ENCODE peak calls at places on chromosomes 3 and 15, in five cellular contexts. A is BE2C; J is cardiac fibroblast; P is stimulated activated CD8-positive, alpha-beta memory T cell treated with anti-CD3 and anti-CD28 coated beads, Interleukin-7, amount 100 ng/mL, for 1 hour; E is LoVo. N is an unnamed sample.

GRCh38 chr3:31981206-31982181 is at the start of the genes OSBPL10 and ZNF860:
- DNase-seq in A (peak), J (peak), P (no peak), E (peak), N (peak)

GRCh38 chr3:30596161-30596560 is 10.2 kb upstream of the TGFBR2 start:
- DNase-seq in A (peak), J (no peak), P (no peak), E (peak), N (no peak)

GRCh38 chr3:14216257-14217048 is 37.8 kb downstream of the LSM3 start:
- DNase-seq in A (peak), J (peak), P (no peak), E (no peak), N (no peak)

GRCh38 chr3:184289426-184289938 is 9.6 kb upstream of the PSMD2 start:
- DNase-seq in A (peak), J (peak), P (peak), E (peak), N (no peak)

GRCh38 chr3:161913786-161914389 is 417.3 kb downstream of the OTOL1 start:
- DNase-seq in A (no peak), J (peak), P (no peak), E (no peak), N (no peak)

GRCh38 chr15:92817339-92817886 is 82.7 kb upstream of the CHD2 start:
- DNase-seq in A (no peak), J (no peak), P (no peak), E (no peak), N (no peak)

GRCh38 chr3:34263014-34263714 is 464.7 kb downstream of the PDCD6IP start:
- DNase-seq in A (no peak), J (no peak), P (no peak), E (no peak), N (no peak)

GRCh38 chr15:101152914-101153313 is 98.9 kb downstream of the CHSY1 start:
- DNase-seq in A (no peak), J (no peak), P (no peak), E (no peak), N (no peak)

GRCh38 chr3:141275032-141275422 is 43.4 kb downstream of the PXYLP1 start:
- DNase-seq in A (no peak), J (peak), P (no peak), E (no peak), N (no peak)

GRCh38 chr15:91110407-91110806 is 10.3 kb downstream of the SV2B start:
- DNase-seq in A (no peak), J (no peak), P (no peak), E (no peak), N (no peak)

GRCh38 chr15:32861741-32862140 is 143.9 kb downstream of the GREM1 start:
- DNase-seq in A (peak), J (peak), P (no peak), E (no peak), N (no peak)

GRCh38 chr3:61946925-61947324 is 385.6 kb downstream of the PTPRG start:
- DNase-seq in A (no peak), J (no peak), P (no peak), E (no peak), N (no peak)

GRCh38 chr3:136699271-136699828 is 52.8 kb downstream of the STAG1 start:
- DNase-seq in A (no peak), J (no peak), P (no peak), E (no peak), N (no peak)

GRCh38 chr3:194588741-194589140 is 44.5 kb downstream of the TMEM44 start:
- DNase-seq in A (no peak), J (peak), P (no peak), E (no peak), N (no peak)

GRCh38 chr3:134886991-134887390 is 91.9 kb downstream of the EPHB1 start:
- DNase-seq in A (no peak), J (no peak), P (no peak), E (no peak), N (no peak)

GRCh38 chr3:114363554-114364202 is 69.8 kb downstream of the TIGIT start:
- DNase-seq in A (no peak), J (peak), P (no peak), E (no peak), N (no peak)